ENCODE peak calls at places on chromosome 22, in ten cellular contexts. I is ovary, H is lower lobe of right lung, A is cardiac fibroblast, B is tibial artery, R is colonic mucosa, T is fibroblast of pulmonary artery, E is uterus, L is cardiac muscle cell, G is Peyer's patch. F is an unnamed sample.

GRCh38 chr22:35540600-35541253 is at the start of gene RASD2:
- DNase-seq in L (peak; percentile 31), E (peak; percentile 69), R (peak; percentile 25), G (peak; percentile 63), H (no peak), B (no peak), A (no peak), I (peak; percentile 59), T (no peak), F (no peak)

GRCh38 chr22:40107756-40108437 is 69.8 kb upstream of the TNRC6B start:
- DNase-seq in R (no peak), I (no peak), G (peak; percentile 48), T (peak; percentile 36), L (peak; percentile 39), H (no peak), E (peak; percentile 18), A (peak; percentile 47), B (no peak), F (no peak)

GRCh38 chr22:25131198-25131887 is 68.3 kb upstream of the CRYBB3 start:
- DNase-seq in G (no peak), L (no peak), R (peak; percentile 50), B (no peak), I (no peak), E (no peak), T (no peak), A (no peak), H (no peak), F (no peak)

GRCh38 chr22:48534395-48534958 is 1293.2 kb downstream of the BRD1 start:
- DNase-seq in E (no peak), T (no peak), A (no peak), H (no peak), R (no peak), L (no peak), I (no peak), B (no peak), G (no peak), F (no peak)

GRCh38 chr22:28245579-28246224 is 326.6 kb upstream of the PITPNB start:
- DNase-seq in B (no peak), R (no peak), I (no peak), L (no peak), E (no peak), H (no peak), G (no peak), T (no peak), A (no peak), F (no peak)

GRCh38 chr22:37019309-37020191 is at the start of the genes MPST and TST:
- DNase-seq in E (peak; percentile 77), T (peak; percentile 62), I (peak; percentile 87), H (peak; percentile 89), G (peak; percentile 86), R (peak; percentile 80), L (peak; percentile 77), A (peak; percentile 77), B (peak; percentile 91), F (no peak)

GRCh38 chr22:45008853-45009751 is 703 bp downstream of the PHF21B start:
- DNase-seq in B (no peak), E (no peak), I (peak; percentile 60), H (no peak), L (peak; percentile 21), A (peak; percentile 8), G (no peak), R (no peak), T (no peak), F (no peak)

GRCh38 chr22:26887456-26887855 is 230.1 kb downstream of the MIAT start:
- DNase-seq in R (no peak), I (no peak), H (no peak), A (peak; percentile 79), B (no peak), L (peak; percentile 84), G (no peak), T (peak; percentile 84), E (no peak), F (no peak)

GRCh38 chr22:46338636-46339035 is 3.1 kb downstream of the TRMU start:
- DNase-seq in T (no peak), B (no peak), I (no peak), R (no peak), G (no peak), L (no peak), E (no peak), H (peak; percentile 17), A (no peak), F (no peak)

GRCh38 chr22:37403267-37403960 is 23.9 kb downstream of the ELFN2 start:
- DNase-seq in T (no peak), B (no peak), G (no peak), H (no peak), R (no peak), I (no peak), L (no peak), A (no peak), E (no peak), F (no peak)

GRCh38 chr22:44181033-44181911 is 547 bp downstream of the PARVG start:
- DNase-seq in E (no peak), H (peak; percentile 79), I (no peak), A (no peak), B (no peak), R (peak; percentile 32), L (no peak), G (peak; percentile 52), T (no peak), F (no peak)

GRCh38 chr22:26484360-26484706 is 656 bp downstream of the SRRD start:
- DNase-seq in E (no peak), H (no peak), R (no peak), T (no peak), A (no peak), B (peak; percentile 15), I (no peak), G (no peak), L (no peak), F (no peak)

GRCh38 chr22:30887861-30888260 is 80.7 kb downstream of the MORC2 start:
- DNase-seq in H (no peak), G (no peak), A (no peak), T (no peak), E (no peak), L (no peak), B (peak; percentile 15), I (no peak), R (no peak), F (no peak)

GRCh38 chr22:46830841-46831240 is 68.4 kb downstream of the TBC1D22A start:
- DNase-seq in L (no peak), B (no peak), G (no peak), A (no peak), E (no peak), H (no peak), T (no peak), I (no peak), R (no peak), F (peak; percentile 56)

DNA sequence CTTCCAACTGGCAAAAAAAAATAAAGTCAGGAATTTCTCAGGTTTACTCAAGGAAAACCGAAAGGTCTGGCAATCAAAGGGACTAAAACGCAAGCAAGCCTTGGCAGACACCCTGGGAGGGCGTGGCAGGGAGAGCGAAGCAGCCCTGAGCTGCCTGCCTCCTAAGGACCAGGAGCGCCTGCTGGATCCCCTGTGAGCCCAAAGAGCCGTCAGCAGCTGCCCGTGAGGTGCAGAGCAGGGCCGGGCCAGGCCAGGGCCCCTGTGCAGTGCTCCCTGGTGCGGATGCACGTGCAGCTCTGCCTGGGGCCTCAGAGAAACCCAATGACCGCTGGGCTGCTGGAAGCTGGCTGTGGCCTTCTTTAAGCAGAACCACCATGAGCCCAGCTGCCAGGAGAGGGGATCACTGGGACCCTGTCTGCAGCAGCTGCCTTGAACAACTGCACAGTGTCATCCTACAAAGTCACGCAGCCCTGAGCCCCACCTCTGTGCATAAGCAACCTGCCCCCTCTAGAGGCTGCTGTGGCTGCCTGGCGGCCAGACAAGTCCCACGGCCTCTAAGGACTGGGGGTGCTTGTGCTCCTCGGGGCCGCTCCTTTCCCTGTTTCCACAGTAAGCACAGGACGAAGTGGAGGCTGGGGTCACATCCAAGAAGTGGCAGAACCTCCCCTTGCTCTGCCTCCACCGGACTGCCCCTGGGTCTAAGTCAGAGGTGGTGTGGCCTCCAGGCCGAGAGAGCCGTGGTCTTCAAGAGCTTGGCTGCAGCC is 29.2 kb upstream of the COMT start:
- DNase-seq in G (no peak), I (no peak), H (no peak), R (no peak), B (no peak), T (no peak), E (no peak), L (no peak), A (no peak), F (no peak)
- TF ChIP-seq CTCF in G (no peak), I (no peak), H (no peak), R (no peak), B (no peak), T (no peak), E (no peak), L (no peak), A (peak; percentile 5), F (no peak)

DNA sequence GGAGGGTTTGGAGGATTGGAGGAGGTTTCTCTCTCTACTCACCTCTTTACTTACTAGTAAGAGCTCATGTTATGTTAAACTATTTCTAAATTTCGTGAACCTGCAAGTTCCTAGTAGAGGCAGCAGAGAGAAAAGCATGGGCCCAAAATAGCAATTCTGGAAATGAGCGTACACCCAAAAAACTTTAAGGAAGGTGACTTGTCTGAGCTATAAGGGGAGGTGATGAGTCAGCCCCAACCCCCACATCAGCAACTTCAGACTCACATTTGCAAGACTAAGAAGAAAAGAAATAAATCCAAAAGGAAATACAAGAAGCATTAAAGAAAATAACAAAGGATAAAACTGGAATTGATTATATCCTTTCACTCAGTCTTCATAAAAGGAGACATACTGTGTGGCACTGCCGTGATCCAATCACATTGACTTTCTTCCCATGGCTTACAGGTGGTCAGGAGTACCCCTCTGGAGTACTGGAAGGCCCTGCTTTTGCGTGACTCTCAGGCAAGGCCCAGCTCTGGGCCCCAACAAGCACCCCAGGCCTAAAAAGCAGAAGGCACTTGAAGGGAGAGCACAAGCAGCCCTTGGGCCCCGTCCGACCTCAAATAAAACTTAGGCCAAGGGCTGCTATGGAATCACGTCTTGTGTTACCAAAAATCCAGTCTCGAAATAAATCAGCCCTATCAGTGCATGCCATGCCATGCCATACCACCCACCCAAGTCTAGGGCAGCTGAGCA is 14.3 kb downstream of the PACSIN2 start:
- DNase-seq in H (peak; percentile 38), G (no peak), T (peak; percentile 35), R (no peak), B (no peak), L (peak; percentile 40), A (peak; percentile 34), I (no peak), E (no peak), F (no peak)
- H3K4me3 ChIP-seq in H (no peak overlapping the region), G (no peak overlapping the region), T (no peak overlapping the region), R (no peak overlapping the region), B (no peak overlapping the region), L (no peak overlapping the region), A (no peak overlapping the region), I (no peak overlapping the region), E (no peak overlapping the region), F (no peak overlapping the region)

GRCh38 chr22:41576877-41577276 is 12.8 kb downstream of the PMM1 start:
- DNase-seq in A (peak; percentile 60), T (peak; percentile 45), L (peak; percentile 48), B (peak; percentile 82), H (no peak), R (peak; percentile 40), E (peak; percentile 54), G (peak; percentile 64), I (peak; percentile 71), F (no peak)
- TF ChIP-seq CTCF in A (peak; percentile 61), T (peak; percentile 60), L (peak; percentile 63), B (peak; percentile 84), H (peak; percentile 29), R (peak; percentile 28), E (peak; percentile 60), G (no peak), I (peak; percentile 15), F (peak; percentile 21)

DNA sequence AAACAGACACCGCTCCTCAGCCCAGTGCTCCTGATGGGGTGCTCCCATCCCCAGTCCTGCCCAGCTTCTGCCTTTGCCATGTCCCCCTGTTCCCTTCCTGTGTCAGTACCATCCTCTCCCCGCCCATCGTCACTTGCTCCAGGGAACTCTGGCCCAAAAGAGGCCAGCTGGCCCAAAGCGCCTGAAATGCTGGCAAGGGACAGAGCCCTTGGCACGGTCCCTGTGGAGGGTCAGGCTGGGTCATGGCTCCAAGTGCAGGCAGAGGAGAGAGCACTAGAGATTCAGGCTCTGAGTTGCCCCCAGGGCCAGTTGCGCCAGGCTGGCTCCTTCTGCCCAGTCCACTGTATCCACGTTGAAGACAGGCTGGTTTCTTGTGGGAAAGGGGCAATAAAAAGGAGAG is 8.4 kb upstream of the HDHD5 start:
- DNase-seq in G (no peak), R (no peak), L (no peak), T (no peak), B (peak; percentile 81), A (no peak), H (no peak), I (peak; percentile 59), E (no peak), F (no peak)
- H3K4me3 ChIP-seq in G (no peak overlapping the region), R (no peak overlapping the region), L (no peak overlapping the region), T (no peak overlapping the region), B (no peak overlapping the region), A (no peak overlapping the region), H (no peak overlapping the region), I (no peak overlapping the region), E (no peak overlapping the region), F (no peak overlapping the region)

F was measured in coronary artery.